ENCODE peak calls at places on chromosomes 2 and 18, in four cellular contexts. One of them, this sample, is unnamed.

GRCh38 chr18:79560042-79560860 is 119.4 kb upstream of the CTDP1 start:
- DNase-seq in OCI-M1: no peak
- DNase-seq in AG08395: no peak
- DNase-seq in T-helper 1 cell: no peak
- DNase-seq in this sample: peak; percentile 63

GRCh38 chr2:104102615-104103014 is 751.3 kb upstream of the POU3F3 start:
- DNase-seq in OCI-M1: no peak
- DNase-seq in AG08395: no peak
- DNase-seq in T-helper 1 cell: no peak
- DNase-seq in this sample: no peak

GRCh38 chr2:152740743-152741328 is 22.4 kb downstream of the ARL6IP6 start:
- DNase-seq in OCI-M1: peak; percentile 82
- DNase-seq in AG08395: peak; percentile 68
- DNase-seq in T-helper 1 cell: no peak
- DNase-seq in this sample: no peak

GRCh38 chr2:200905618-200906296 is 16.6 kb downstream of the NIF3L1 start:
- DNase-seq in OCI-M1: peak; percentile 83
- DNase-seq in AG08395: peak; percentile 72
- DNase-seq in T-helper 1 cell: no peak
- DNase-seq in this sample: peak; percentile 85

GRCh38 chr2:231627384-231628156 is 34.9 kb downstream of the TEX44 start:
- DNase-seq in OCI-M1: no peak
- DNase-seq in AG08395: peak; percentile 18
- DNase-seq in T-helper 1 cell: no peak
- DNase-seq in this sample: no peak

GRCh38 chr2:222939208-222939846 is 78.5 kb downstream of the ACSL3 start:
- DNase-seq in OCI-M1: peak; percentile 85
- DNase-seq in AG08395: peak; percentile 30
- DNase-seq in T-helper 1 cell: no peak
- DNase-seq in this sample: no peak

GRCh38 chr2:106267997-106268396 is 73.9 kb upstream of the UXS1 start:
- DNase-seq in OCI-M1: no peak
- DNase-seq in AG08395: no peak
- DNase-seq in T-helper 1 cell: no peak
- DNase-seq in this sample: no peak

GRCh38 chr2:206858972-206859739 is 80.2 kb upstream of the CPO start:
- DNase-seq in OCI-M1: peak; percentile 5
- DNase-seq in AG08395: no peak
- DNase-seq in T-helper 1 cell: no peak
- DNase-seq in this sample: no peak

GRCh38 chr2:14866953-14867352 is 234.4 kb downstream of the LRATD1 start:
- DNase-seq in OCI-M1: peak; percentile 8
- DNase-seq in AG08395: no peak
- DNase-seq in T-helper 1 cell: no peak
- DNase-seq in this sample: no peak

GRCh38 chr18:36398419-36398818 is 100.9 kb downstream of the FHOD3 start:
- DNase-seq in OCI-M1: no peak
- DNase-seq in AG08395: no peak
- DNase-seq in T-helper 1 cell: no peak
- DNase-seq in this sample: no peak

GRCh38 chr2:103176289-103176915 is 414.6 kb downstream of the TMEM182 start:
- DNase-seq in OCI-M1: no peak
- DNase-seq in AG08395: no peak
- DNase-seq in T-helper 1 cell: no peak
- DNase-seq in this sample: no peak

GRCh38 chr2:88227446-88227845 is 57.3 kb downstream of the THNSL2 start:
- DNase-seq in OCI-M1: no peak
- DNase-seq in AG08395: peak; percentile 65
- DNase-seq in T-helper 1 cell: no peak
- DNase-seq in this sample: no peak

GRCh38 chr2:33372940-33373553 is 103.4 kb upstream of the RASGRP3 start:
- DNase-seq in OCI-M1: peak; percentile 50
- DNase-seq in AG08395: no peak
- DNase-seq in T-helper 1 cell: no peak
- DNase-seq in this sample: no peak

GRCh38 chr2:42843131-42843530 is 50.7 kb upstream of the HAAO start:
- DNase-seq in OCI-M1: no peak
- DNase-seq in AG08395: no peak
- DNase-seq in T-helper 1 cell: no peak
- DNase-seq in this sample: no peak

GRCh38 chr2:19073522-19073921 is 284.9 kb downstream of the OSR1 start:
- DNase-seq in OCI-M1: no peak
- DNase-seq in AG08395: peak; percentile 19
- DNase-seq in T-helper 1 cell: no peak
- DNase-seq in this sample: no peak

GRCh38 chr2:235713244-235713643 is 219.4 kb downstream of the AGAP1 start:
- DNase-seq in OCI-M1: no peak
- DNase-seq in AG08395: no peak
- DNase-seq in T-helper 1 cell: no peak
- DNase-seq in this sample: no peak

GRCh38 chr2:190318931-190319556 is 582 bp downstream of the HIBCH start:
- DNase-seq in OCI-M1: peak; percentile 62
- DNase-seq in AG08395: no peak
- DNase-seq in T-helper 1 cell: no peak
- DNase-seq in this sample: no peak

GRCh38 chr2:133109772-133110171 is 439.8 kb upstream of the LYPD1 start:
- DNase-seq in OCI-M1: no peak
- DNase-seq in AG08395: peak; percentile 31
- DNase-seq in T-helper 1 cell: no peak
- DNase-seq in this sample: no peak

GRCh38 chr18:22467760-22468553 is 50.2 kb upstream of the CTAGE1 start:
- DNase-seq in OCI-M1: peak; percentile 78
- DNase-seq in AG08395: peak; percentile 82
- DNase-seq in T-helper 1 cell: no peak
- DNase-seq in this sample: no peak

GRCh38 chr2:58606799-58607198 is 365.7 kb upstream of the FANCL start:
- DNase-seq in OCI-M1: peak; percentile 65
- DNase-seq in AG08395: no peak
- DNase-seq in T-helper 1 cell: no peak
- DNase-seq in this sample: no peak

GRCh38 chr2:38935568-38936172 is 46.0 kb downstream of the ARHGEF33 start:
- DNase-seq in OCI-M1: no peak
- DNase-seq in AG08395: no peak
- DNase-seq in T-helper 1 cell: no peak
- DNase-seq in this sample: no peak

GRCh38 chr18:3016584-3017292 is 3.8 kb upstream of the LPIN2 start:
- DNase-seq in OCI-M1: peak; percentile 74
- DNase-seq in AG08395: no peak
- DNase-seq in T-helper 1 cell: no peak
- DNase-seq in this sample: no peak

GRCh38 chr2:71064110-71064611 is 4.3 kb upstream of the NAGK start:
- DNase-seq in OCI-M1: peak; percentile 12
- DNase-seq in AG08395: no peak
- DNase-seq in T-helper 1 cell: no peak
- DNase-seq in this sample: no peak

GRCh38 chr2:240600451-240600961 is 14.0 kb downstream of the CAPN10 start:
- DNase-seq in OCI-M1: no peak
- DNase-seq in AG08395: no peak
- DNase-seq in T-helper 1 cell: no peak
- DNase-seq in this sample: peak; percentile 55